ENCODE peak calls at places on chromosome 6, in eight cellular contexts. I is osteoblast, F is substantia nigra, Z is fibroblast of lung, H is left lung, W is lung, M is neuronal stem cell, V is breast epithelium. P is an unnamed sample.

GRCh38 chr6:159099311-159099710 is 54.5 kb upstream of the TAGAP start:
- DNase-seq in W (no peak), V (no peak), H (no peak), M (no peak), Z (no peak), F (no peak), I (no peak), P (no peak)

GRCh38 chr6:3397229-3398164 is 59.4 kb downstream of the SLC22A23 start:
- DNase-seq in V (no peak), M (no peak), H (no peak), I (no peak), W (no peak), Z (no peak), F (no peak), P (no peak)

GRCh38 chr6:145829102-145829501 is 14.5 kb upstream of the FBXO30 start:
- DNase-seq in I (no peak), V (no peak), F (no peak), W (no peak), Z (no peak), H (no peak), M (no peak), P (no peak)

GRCh38 chr6:52937908-52938307 is 28.4 kb upstream of the GSTA3 start:
- DNase-seq in F (no peak), I (no peak), H (no peak), W (no peak), V (peak), Z (no peak), M (no peak), P (no peak)

GRCh38 chr6:56604186-56604585 is 38.5 kb downstream of the DST start:
- DNase-seq in F (no peak), Z (no peak), W (no peak), H (no peak), M (no peak), V (no peak), I (no peak), P (no peak)

GRCh38 chr6:73299171-73300073 is 36.4 kb upstream of the KHDC1 start:
- DNase-seq in H (no peak), F (no peak), W (no peak), V (no peak), Z (peak), I (peak), M (no peak), P (no peak)

GRCh38 chr6:39804666-39805065 is 12.5 kb downstream of the DAAM2 start:
- DNase-seq in H (no peak), Z (peak), V (no peak), W (peak), M (no peak), F (no peak), I (peak), P (no peak)

GRCh38 chr6:1044040-1044836 is 267.7 kb upstream of the FOXQ1 start:
- DNase-seq in Z (no peak), F (no peak), V (no peak), W (no peak), H (no peak), I (no peak), M (no peak), P (no peak)

GRCh38 chr6:11810039-11810541 is 31.5 kb upstream of the ADTRP start:
- DNase-seq in F (peak), Z (peak), M (no peak), I (peak), V (peak), W (peak), H (peak), P (peak)

GRCh38 chr6:147177286-147177685 is 26.9 kb upstream of the STXBP5 start:
- DNase-seq in I (no peak), F (no peak), M (no peak), H (no peak), V (no peak), Z (no peak), W (no peak), P (no peak)

GRCh38 chr6:143673638-143674037 is 4.1 kb upstream of the PHACTR2 start:
- DNase-seq in Z (no peak), I (no peak), W (no peak), H (no peak), V (no peak), F (no peak), M (peak), P (no peak)

GRCh38 chr6:112286756-112287155 is 32.4 kb upstream of the LAMA4 start:
- DNase-seq in Z (no peak), I (no peak), V (no peak), H (no peak), M (no peak), F (no peak), W (no peak), P (no peak)

GRCh38 chr6:72620866-72621242 is 1.0 kb upstream of the KCNQ5 start:
- DNase-seq in M (no peak), Z (no peak), H (no peak), F (no peak), I (no peak), V (no peak), W (no peak), P (no peak)

GRCh38 chr6:43858161-43859153 is 88.4 kb downstream of the VEGFA start:
- DNase-seq in H (no peak), V (no peak), W (no peak), M (peak), Z (no peak), I (no peak), F (no peak), P (no peak)

GRCh38 chr6:147841749-147842148 is 333.3 kb downstream of the SAMD5 start:
- DNase-seq in M (no peak), V (no peak), F (no peak), H (no peak), I (no peak), W (no peak), Z (no peak), P (no peak)

GRCh38 chr6:108598316-108598863 is 37.7 kb downstream of the FOXO3 start:
- DNase-seq in Z (peak), H (no peak), M (no peak), V (no peak), F (no peak), W (no peak), I (peak), P (no peak)

GRCh38 chr6:7650876-7651275 is 60.9 kb downstream of the SNRNP48 start:
- DNase-seq in Z (no peak), M (no peak), W (no peak), I (peak), H (no peak), F (no peak), V (no peak), P (no peak)

GRCh38 chr6:118397653-118398052 is 150.4 kb upstream of the PLN start:
- DNase-seq in Z (no peak), F (no peak), H (no peak), M (no peak), W (no peak), V (no peak), I (no peak), P (no peak)

GRCh38 chr6:135438907-135439535 is 58.5 kb downstream of the AHI1 start:
- DNase-seq in Z (peak), V (no peak), I (no peak), W (no peak), F (no peak), M (no peak), H (no peak), P (no peak)

GRCh38 chr6:144415014-144415413 is 129.9 kb downstream of the UTRN start:
- DNase-seq in H (no peak), V (no peak), W (no peak), F (no peak), Z (peak), I (no peak), M (no peak), P (no peak)

GRCh38 chr6:150090328-150090727 is 21.4 kb upstream of the ULBP3 start:
- DNase-seq in M (no peak), Z (no peak), W (no peak), F (no peak), I (no peak), V (no peak), H (no peak), P (no peak)

GRCh38 chr6:89985744-89986493 is 91.7 kb downstream of the GJA10 start:
- DNase-seq in I (peak), M (peak), W (no peak), V (no peak), H (no peak), Z (peak), F (no peak), P (no peak)

GRCh38 chr6:33882154-33882553 is 78.4 kb upstream of the MLN start:
- DNase-seq in I (peak), W (no peak), Z (peak), V (peak), F (no peak), H (no peak), M (no peak), P (no peak)

GRCh38 chr6:110410534-110410933 is 4.8 kb downstream of the DDO start:
- DNase-seq in M (no peak), F (no peak), I (no peak), V (no peak), W (no peak), H (no peak), Z (no peak), P (no peak)

GRCh38 chr6:110414669-110415296 is 592 bp downstream of the DDO start:
- DNase-seq in Z (peak), W (no peak), H (no peak), M (no peak), F (no peak), I (no peak), V (no peak), P (no peak)

GRCh38 chr6:110419028-110419739 is 3.8 kb upstream of the DDO start:
- DNase-seq in F (no peak), I (no peak), V (no peak), H (no peak), M (no peak), Z (no peak), W (no peak), P (no peak)

GRCh38 chr6:110412258-110412839 is 3.0 kb downstream of the DDO start:
- DNase-seq in W (no peak), F (no peak), Z (no peak), H (no peak), M (no peak), I (no peak), V (no peak), P (no peak)

DNA sequence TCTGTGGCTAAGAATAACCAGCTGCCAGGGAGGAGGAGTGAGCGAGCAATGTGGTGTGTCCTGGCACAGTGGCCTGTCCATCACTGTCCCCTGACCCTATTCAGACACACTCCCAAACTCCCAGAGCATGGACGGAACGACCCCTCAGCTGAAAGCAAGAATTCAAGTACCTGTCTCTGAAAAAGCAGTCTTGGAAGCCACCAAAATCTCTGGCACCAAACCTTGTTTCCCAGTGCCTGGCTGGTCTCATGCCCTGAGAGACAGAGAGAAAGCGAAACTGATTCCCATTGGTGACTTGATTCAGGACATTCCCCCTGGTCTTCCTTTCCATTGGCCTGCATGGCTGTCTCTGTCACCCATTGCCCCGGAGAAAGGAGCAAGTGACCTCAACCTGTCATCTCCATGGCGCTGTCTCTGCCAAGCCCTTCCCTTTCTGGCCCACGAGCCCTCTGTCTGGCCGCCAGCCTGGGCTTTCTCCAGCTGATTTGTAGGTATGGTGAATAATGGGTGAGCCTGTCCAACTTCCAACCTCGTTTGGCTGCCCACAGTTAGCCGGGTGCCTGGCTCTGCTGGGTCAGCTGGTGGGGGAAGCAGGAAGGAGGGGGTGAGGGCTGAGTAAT is at the start of gene DDO:
- DNase-seq in M (no peak), I (no peak), W (peak), H (peak), Z (peak), F (peak), V (peak), P (peak)
- H3K27ac ChIP-seq in M (no peak), I (peak), W (peak), H (peak), Z (peak), F (peak), V (peak), P (peak)

GRCh38 chr6:83432626-83433025 is 1.8 kb upstream of the ME1 start:
- DNase-seq in W (no peak), V (no peak), H (no peak), Z (peak), M (no peak), F (no peak), I (no peak), P (no peak)
- H3K27ac ChIP-seq in W (no peak), V (no peak), H (no peak), Z (no peak), M (no peak), F (no peak), I (no peak), P (no peak)

GRCh38 chr6:163722293-163722692 is 307.8 kb downstream of the QKI start:
- DNase-seq in I (no peak), W (no peak), F (no peak), H (no peak), Z (no peak), V (no peak), M (no peak), P (no peak)

GRCh38 chr6:163726037-163726695 is 311.6 kb downstream of the QKI start:
- DNase-seq in H (no peak), W (no peak), F (no peak), M (no peak), V (no peak), Z (no peak), I (no peak), P (no peak)

GRCh38 chr6:163723759-163724158 is 309.2 kb downstream of the QKI start:
- DNase-seq in V (no peak), I (no peak), Z (no peak), M (no peak), H (no peak), F (no peak), W (no peak), P (no peak)

GRCh38 chr6:163725008-163725941 is 310.8 kb downstream of the QKI start:
- DNase-seq in V (no peak), M (no peak), F (no peak), I (no peak), W (no peak), H (no peak), Z (no peak), P (no peak)

DNA sequence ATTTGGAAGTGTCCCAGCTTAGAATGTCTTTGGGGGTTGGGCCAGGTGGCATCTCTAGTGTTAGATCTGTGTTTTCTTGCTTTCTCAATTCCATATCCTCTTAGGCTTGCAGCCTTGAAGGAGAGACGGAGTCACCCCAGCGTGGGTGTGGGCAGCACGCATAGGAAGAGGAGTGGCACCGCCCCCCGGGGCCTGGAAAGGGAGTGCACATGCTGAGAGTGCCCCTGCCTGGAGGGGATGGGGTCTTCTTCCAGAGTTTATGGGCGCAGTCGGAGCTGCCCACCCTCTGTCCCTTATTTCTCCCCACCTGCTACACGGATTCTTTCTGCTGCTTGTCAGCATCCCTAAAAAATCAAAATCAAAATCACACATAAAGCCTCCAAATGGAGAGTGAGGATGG is 309.7 kb downstream of the QKI start:
- DNase-seq in F (no peak), H (no peak), W (no peak), I (no peak), M (no peak), Z (no peak), V (no peak), P (no peak)
- H3K27ac ChIP-seq in F (no peak), H (no peak), W (no peak), I (no peak), M (no peak), Z (no peak), V (no peak), P (no peak)

GRCh38 chr6:168265827-168266815 is 53.5 kb downstream of the DACT2 start:
- DNase-seq in W (no peak), V (no peak), Z (no peak), F (no peak), I (peak), H (no peak), M (no peak), P (no peak)

GRCh38 chr6:168269455-168270243 is 49.9 kb downstream of the DACT2 start:
- DNase-seq in Z (no peak), V (no peak), H (no peak), I (no peak), W (no peak), M (no peak), F (no peak), P (no peak)

GRCh38 chr6:168270274-168271174 is 49.1 kb downstream of the DACT2 start:
- DNase-seq in W (no peak), V (no peak), M (no peak), H (no peak), F (no peak), Z (no peak), I (no peak), P (peak)

GRCh38 chr6:168265394-168265793 is 54.2 kb downstream of the DACT2 start:
- DNase-seq in V (no peak), I (no peak), W (no peak), M (no peak), F (no peak), H (no peak), Z (no peak), P (no peak)

DNA sequence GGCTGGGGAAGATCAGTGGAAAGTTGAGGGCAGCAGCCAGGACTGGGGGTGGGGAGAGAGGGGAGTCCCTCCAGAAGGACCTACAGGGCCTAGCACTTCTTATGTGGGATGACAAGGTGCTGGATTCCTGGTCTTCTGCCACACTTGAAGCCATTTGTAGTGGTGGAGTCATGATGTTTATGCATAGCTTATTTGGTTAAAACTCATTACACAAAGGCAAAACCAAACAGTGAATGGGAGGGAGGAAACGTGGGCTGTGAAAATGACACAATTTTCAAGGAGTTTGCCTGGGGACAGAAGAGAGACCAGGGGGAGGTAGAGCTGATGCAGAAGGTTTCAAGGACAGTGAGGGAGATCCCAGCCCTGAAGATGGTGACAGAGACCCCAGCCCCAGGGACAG is 50.8 kb downstream of the DACT2 start:
- DNase-seq in H (no peak), I (no peak), Z (no peak), M (no peak), V (no peak), W (no peak), F (no peak), P (peak)
- H3K27ac ChIP-seq in H (no peak), I (no peak), Z (no peak), M (no peak), V (no peak), W (no peak), F (no peak), P (no peak)

GRCh38 chr6:31169123-31169857 is 1.2 kb downstream of the POU5F1 start:
- DNase-seq in H (no peak), I (no peak), F (no peak), V (no peak), M (no peak), W (no peak), Z (no peak), P (no peak)

GRCh38 chr6:31171931-31172882 is 1.7 kb upstream of the POU5F1 start:
- DNase-seq in H (no peak), I (no peak), W (no peak), Z (no peak), M (no peak), F (no peak), V (no peak), P (no peak)

GRCh38 chr6:31168606-31169005 is 1.9 kb downstream of the POU5F1 start:
- DNase-seq in W (no peak), Z (no peak), V (no peak), H (no peak), M (no peak), F (no peak), I (no peak), P (no peak)

GRCh38 chr6:31170987-31171671 is 647 bp upstream of the POU5F1 start:
- DNase-seq in W (no peak), Z (no peak), I (no peak), V (no peak), H (no peak), M (no peak), F (no peak), P (no peak)

GRCh38 chr6:31170600-31170881 is at the start of gene POU5F1:
- DNase-seq in W (no peak), I (no peak), Z (no peak), H (no peak), M (no peak), F (no peak), V (no peak), P (no peak)
- H3K27ac ChIP-seq in W (no peak), I (no peak), Z (no peak), H (no peak), M (no peak), F (no peak), V (no peak), P (no peak)

DNA sequence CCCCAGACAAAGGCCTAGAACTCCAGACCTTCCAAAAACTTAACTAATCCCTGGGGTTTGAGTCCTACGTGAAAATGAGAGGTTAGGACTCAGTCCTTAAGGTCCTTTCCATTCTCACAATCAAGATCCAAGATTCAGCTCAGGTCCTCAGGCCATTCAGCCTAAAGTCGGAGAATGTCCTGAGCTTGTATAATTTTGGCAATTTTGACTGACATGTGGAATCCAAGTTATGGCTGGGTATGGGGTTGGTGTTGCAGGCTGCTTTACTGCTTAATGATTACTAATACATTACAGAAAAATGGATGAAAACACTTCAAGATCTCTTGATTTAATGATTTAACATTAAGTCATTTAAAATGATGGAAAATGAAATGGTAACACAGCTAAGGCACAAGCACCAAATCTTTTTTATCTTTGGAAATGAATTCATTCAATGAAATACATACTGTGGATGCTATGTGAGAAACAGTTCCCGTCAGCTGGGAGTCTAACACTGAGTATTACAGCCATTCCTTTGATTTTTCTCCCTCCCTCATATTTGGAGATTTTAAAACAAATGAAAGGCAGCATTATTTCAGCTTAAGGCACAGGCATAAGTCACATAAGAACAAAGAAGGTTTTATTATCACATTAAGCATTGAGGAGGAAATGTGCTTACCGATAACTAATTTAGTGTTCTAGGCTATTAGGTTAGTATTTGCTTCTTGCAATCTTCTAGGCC is 1.3 kb downstream of the ARHGAP18 start:
- DNase-seq in V (no peak), M (no peak), W (no peak), H (no peak), I (no peak), F (no peak), Z (no peak), P (no peak)
- H3K27ac ChIP-seq in V (peak), M (no peak), W (peak), H (peak), I (peak), F (no peak), Z (peak), P (peak)

GRCh38 chr6:37323568-37323967 is 30.2 kb upstream of the RNF8 start:
- DNase-seq in W (no peak), F (no peak), Z (peak), I (no peak), H (no peak), M (no peak), V (no peak), P (no peak)
- H3K27ac ChIP-seq in W (no peak), F (no peak), Z (no peak), I (peak), H (no peak), M (no peak), V (no peak), P (peak)

GRCh38 chr6:121764493-121764892 is 329.0 kb downstream of the GJA1 start:
- DNase-seq in M (no peak), W (no peak), F (no peak), I (no peak), H (no peak), Z (no peak), V (no peak), P (no peak)
- H3K27ac ChIP-seq in M (no peak), W (no peak), F (no peak), I (no peak), H (no peak), Z (no peak), V (no peak), P (no peak)

P was measured in ascending aorta.